ENCODE peak calls at places on chromosomes 4 and X, in four cellular contexts. L is esophagus squamous epithelium, C is dermis microvascular lymphatic vessel endothelial cell, Q is HEK293T. S is an unnamed sample.

GRCh38 chrX:13533726-13534125 is 35.7 kb upstream of the EGFL6 start:
- DNase-seq in L (no peak), C (no peak), Q (no peak), S (no peak)

GRCh38 chr4:55277011-55277410 is 69.0 kb upstream of the SRD5A3 start:
- DNase-seq in L (no peak), C (no peak), Q (no peak), S (no peak)

GRCh38 chrX:131723646-131724045 is 179.8 kb downstream of the OR13H1 start:
- DNase-seq in L (no peak), C (no peak), Q (no peak), S (no peak)

GRCh38 chr4:89000844-89001360 is 56.1 kb downstream of the FAM13A start:
- DNase-seq in L (no peak), C (peak), Q (peak), S (peak)

GRCh38 chr4:184284336-184284690 is 66.6 kb upstream of the ENPP6 start:
- DNase-seq in L (no peak), C (no peak), Q (no peak), S (no peak)

GRCh38 chrX:147565239-147565638 is 346.5 kb upstream of the FMR1 start:
- DNase-seq in L (no peak), C (no peak), Q (no peak), S (no peak)

GRCh38 chr4:93776386-93777080 is 52.0 kb upstream of the ATOH1 start:
- DNase-seq in L (no peak), C (no peak), Q (no peak), S (no peak)

GRCh38 chr4:5710962-5711478 is at the start of gene EVC:
- DNase-seq in L (no peak), C (peak), Q (peak), S (no peak)

GRCh38 chrX:6667048-6667768 is 132.3 kb upstream of the VCX3A start:
- DNase-seq in L (no peak), C (no peak), Q (no peak), S (no peak)

GRCh38 chr4:118905546-118905945 is 16.9 kb downstream of the SYNPO2 start:
- DNase-seq in L (no peak), C (peak), Q (no peak), S (no peak)

GRCh38 chr4:123622572-123622971 is 226.0 kb downstream of the SPRY1 start:
- DNase-seq in L (no peak), C (no peak), Q (no peak), S (no peak)

S was measured in LNCaP clone FGC.